ENCODE peak calls at places on chromosomes 16 and 17, in six cellular contexts. N, S, D, V, Q and E are unnamed samples.

GRCh38 chr16:50837324-50837723 is 95.4 kb downstream of the CYLD start:
- DNase-seq in S (no peak), D (no peak), Q (no peak), V (no peak), N (no peak), E (no peak)

GRCh38 chr16:29819506-29819905 is 756 bp upstream of the MVP start:
- DNase-seq in Q (no peak), D (no peak), V (no peak), N (no peak), S (no peak), E (no peak)

GRCh38 chr16:68450741-68451140 is 2.4 kb upstream of the SMPD3 start:
- DNase-seq in S (no peak), N (no peak), D (no peak), V (no peak), Q (no peak), E (no peak)

GRCh38 chr17:47095268-47095667 is 93.8 kb downstream of the CDC27 start:
- DNase-seq in V (no peak), S (no peak), Q (no peak), D (no peak), N (no peak), E (no peak)

GRCh38 chr16:4892356-4893102 is 44.4 kb downstream of the PPL start:
- DNase-seq in V (no peak), S (no peak), D (no peak), N (no peak), Q (no peak), E (no peak)

GRCh38 chr17:56879280-56879679 is 34.6 kb downstream of the TRIM25 start:
- DNase-seq in N (no peak), D (no peak), S (no peak), Q (no peak), V (no peak), E (no peak)

GRCh38 chr17:28901866-28902818 is 737 bp downstream of the DHRS13 start:
- DNase-seq in N (peak; percentile 50), Q (no peak), S (peak; percentile 88), D (no peak), V (no peak), E (no peak)

GRCh38 chr17:82531431-82531881 is 11.9 kb downstream of the FOXK2 start:
- DNase-seq in S (no peak), Q (no peak), V (no peak), D (no peak), N (no peak), E (no peak)

GRCh38 chr17:48575066-48575582 is 3.0 kb downstream of the HOXB4 start:
- DNase-seq in Q (no peak), N (no peak), D (no peak), S (no peak), V (peak; percentile 74), E (no peak)

GRCh38 chr16:86027366-86028126 is 128.6 kb downstream of the IRF8 start:
- DNase-seq in S (no peak), D (no peak), Q (no peak), V (no peak), N (no peak), E (no peak)

GRCh38 chr17:72691601-72692000 is 400.9 kb downstream of the SLC39A11 start:
- DNase-seq in V (peak; percentile 60), D (no peak), S (no peak), Q (no peak), N (no peak), E (no peak)

GRCh38 chr16:50878966-50879615 is 137.2 kb downstream of the CYLD start:
- DNase-seq in D (no peak), V (no peak), N (no peak), S (no peak), Q (no peak), E (no peak)

GRCh38 chr16:27828671-27829070 is 234.8 kb downstream of the GSG1L start:
- DNase-seq in Q (no peak), V (no peak), N (no peak), S (no peak), D (no peak), E (no peak)

GRCh38 chr17:66724581-66725341 is 110.2 kb upstream of the CACNG5 start:
- DNase-seq in D (no peak), S (no peak), N (no peak), Q (no peak), V (peak; percentile 28), E (no peak)

GRCh38 chr17:32102697-32103096 is 39.6 kb upstream of the RHOT1 start:
- DNase-seq in D (no peak), Q (no peak), V (peak; percentile 35), N (no peak), S (no peak), E (no peak)

GRCh38 chr17:45384047-45384799 is 48.4 kb downstream of the ARHGAP27 start:
- DNase-seq in Q (no peak), S (peak; percentile 77), D (no peak), V (no peak), N (no peak), E (no peak)

GRCh38 chr16:51821527-51821926 is 670.5 kb upstream of the SALL1 start:
- DNase-seq in Q (no peak), V (no peak), D (no peak), S (no peak), N (no peak), E (no peak)

GRCh38 chr16:77288222-77288621 is 89.0 kb downstream of the SYCE1L start:
- DNase-seq in S (no peak), N (no peak), D (no peak), V (peak; percentile 63), Q (peak; percentile 59), E (no peak)

GRCh38 chr17:42779942-42780815 is at the start of gene WNK4:
- DNase-seq in V (no peak), N (no peak), S (no peak), D (no peak), Q (no peak), E (no peak)

GRCh38 chr17:63986842-63987615 is 11.1 kb upstream of the PRR29 start:
- DNase-seq in S (no peak), Q (no peak), D (no peak), V (no peak), N (no peak), E (no peak)

GRCh38 chr16:55052335-55053070 is 121.8 kb downstream of the IRX5 start:
- DNase-seq in S (no peak), Q (no peak), D (no peak), V (no peak), N (no peak), E (no peak)

GRCh38 chr16:84513111-84514065 is 8.9 kb upstream of the MEAK7 start:
- DNase-seq in N (no peak), S (no peak), Q (no peak), V (no peak), D (no peak), E (no peak)